ENCODE peak calls at places on chromosome 17, in six cellular contexts. F is transverse colon; Y is upper lobe of left lung; G is fibroblast of lung; W is adrenal gland; U is CD8-positive, alpha-beta memory T cell. Z is an unnamed sample.
A peak's percentile ranks its signal among the peaks of the same experiment; 100 is the strongest.

GRCh38 chr17:72978593-72979218 is 113.8 kb downstream of the SLC39A11 start:
- DNase-seq in F (no peak), Y (no peak), G (no peak), W (no peak), U (no peak), Z (no peak)

GRCh38 chr17:9937164-9937835 is 32.2 kb upstream of the RCVRN start:
- DNase-seq in F (peak; percentile 16), Y (no peak), G (peak; percentile 83), W (no peak), U (no peak), Z (no peak)

GRCh38 chr17:47414612-47415011 is 90.9 kb downstream of the EFCAB13 start:
- DNase-seq in F (no peak), Y (no peak), G (no peak), W (no peak), U (no peak), Z (no peak)

GRCh38 chr17:36703860-36704266 is 102.5 kb downstream of the MRM1 start:
- DNase-seq in F (peak; percentile 32), Y (no peak), G (peak; percentile 22), W (peak; percentile 51), U (peak; percentile 23), Z (no peak)

GRCh38 chr17:49361129-49361901 is 735 bp downstream of the ZNF652 start:
- DNase-seq in F (peak; percentile 74), Y (peak; percentile 66), G (no peak), W (peak; percentile 56), U (peak; percentile 90), Z (peak; percentile 69)

GRCh38 chr17:29722411-29723198 is 99.9 kb upstream of the CORO6 start:
- DNase-seq in F (peak; percentile 46), Y (peak; percentile 65), G (peak; percentile 94), W (peak; percentile 39), U (peak; percentile 53), Z (peak; percentile 53)

GRCh38 chr17:5584383-5584951 is at the start of gene NLRP1:
- DNase-seq in F (peak; percentile 89), Y (peak; percentile 92), G (peak; percentile 95), W (peak; percentile 77), U (peak; percentile 92), Z (peak; percentile 74)

GRCh38 chr17:81500026-81500425 is 12.6 kb downstream of the ACTG1 start:
- DNase-seq in F (no peak), Y (no peak), G (no peak), W (no peak), U (no peak), Z (no peak)

GRCh38 chr17:42843358-42843934 is 934 bp upstream of the AOC2 start:
- DNase-seq in F (no peak), Y (no peak), G (peak; percentile 81), W (peak; percentile 47), U (no peak), Z (peak; percentile 79)

GRCh38 chr17:20291076-20291475 is 176.3 kb downstream of the LGALS9B start:
- DNase-seq in F (no peak), Y (no peak), G (no peak), W (no peak), U (no peak), Z (no peak)

GRCh38 chr17:81317992-81318391 is 22.9 kb upstream of the SLC38A10 start:
- DNase-seq in F (no peak), Y (no peak), G (no peak), W (no peak), U (no peak), Z (no peak)

GRCh38 chr17:3318336-3318735 is 20.2 kb upstream of the OR3A1 start:
- DNase-seq in F (no peak), Y (no peak), G (no peak), W (no peak), U (no peak), Z (no peak)

GRCh38 chr17:69757794-69758430 is 317.1 kb upstream of the KCNJ16 start:
- DNase-seq in F (no peak), Y (no peak), G (peak; percentile 97), W (no peak), U (no peak), Z (no peak)
- H3K27ac ChIP-seq in F (no peak overlapping the region), Y (no peak overlapping the region), G (no peak overlapping the region), W (no peak overlapping the region), U (no peak overlapping the region), Z (no peak overlapping the region)

GRCh38 chr17:75758131-75758905 is 6.7 kb downstream of the GALK1 start:
- DNase-seq in F (no peak), Y (no peak), G (no peak), W (no peak), U (no peak), Z (peak; percentile 27)

GRCh38 chr17:75757086-75757681 is 7.8 kb downstream of the GALK1 start:
- DNase-seq in F (no peak), Y (no peak), G (no peak), W (no peak), U (no peak), Z (no peak)

GRCh38 chr17:75756451-75757085 is 8.4 kb downstream of the GALK1 start:
- DNase-seq in F (no peak), Y (no peak), G (no peak), W (no peak), U (no peak), Z (no peak)

GRCh38 chr17:75762513-75763268 is 2.3 kb downstream of the GALK1 start:
- DNase-seq in F (no peak), Y (no peak), G (no peak), W (no peak), U (no peak), Z (no peak)

DNA sequence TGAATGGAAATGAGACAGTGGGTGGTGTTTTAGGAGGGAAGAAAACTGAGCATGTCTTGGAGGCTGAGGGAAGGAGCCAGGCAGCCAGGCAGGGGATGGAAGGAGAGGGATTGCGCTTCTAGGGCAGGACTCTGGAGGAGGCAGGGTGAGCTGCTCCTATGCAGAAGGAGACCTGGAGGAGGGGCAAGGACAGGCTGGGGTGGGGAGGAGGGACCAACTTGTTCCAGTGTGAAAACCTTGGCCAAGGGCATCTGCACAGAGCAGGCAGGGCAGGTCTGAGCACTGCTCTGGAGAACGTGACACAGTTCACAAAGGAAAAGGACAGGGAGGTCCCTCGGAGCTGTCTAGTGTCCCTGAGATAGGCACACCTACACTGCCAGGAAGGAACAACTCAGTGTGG is 5.5 kb downstream of the GALK1 start:
- DNase-seq in F (no peak), Y (no peak), G (no peak), W (no peak), U (no peak), Z (no peak)
- H3K4me1 ChIP-seq in F (peaks cover 9% of the 10 kb centered on the region), Y (peaks cover 24% of the 10 kb centered on the region), G (peaks cover 6% of the 10 kb centered on the region), W (no peaks in the 10 kb centered on the region), U (peaks cover 14% of the 10 kb centered on the region), Z (peaks cover 3% of the 10 kb centered on the region)

GRCh38 chr17:4502466-4503154 is 3.9 kb downstream of the SPNS2 start:
- DNase-seq in F (no peak), Y (no peak), G (no peak), W (no peak), U (no peak), Z (no peak)
- H3K27ac ChIP-seq in F (no peak overlapping the region), Y (no peak overlapping the region), G (no peak overlapping the region), W (no peak overlapping the region), U (no peak overlapping the region), Z (no peak overlapping the region)

GRCh38 chr17:17051791-17052461 is 9.7 kb downstream of the MPRIP start:
- DNase-seq in F (peak; percentile 57), Y (peak; percentile 21), G (no peak), W (peak; percentile 49), U (no peak), Z (peak; percentile 72)

GRCh38 chr17:17053446-17054379 is 11.5 kb downstream of the MPRIP start:
- DNase-seq in F (no peak), Y (peak; percentile 11), G (no peak), W (peak; percentile 13), U (no peak), Z (no peak)

GRCh38 chr17:17054636-17055035 is 12.4 kb downstream of the MPRIP start:
- DNase-seq in F (no peak), Y (peak; percentile 4), G (no peak), W (no peak), U (no peak), Z (no peak)

GRCh38 chr17:17051380-17051779 is 9.1 kb downstream of the MPRIP start:
- DNase-seq in F (no peak), Y (peak; percentile 4), G (no peak), W (peak; percentile 17), U (no peak), Z (no peak)

GRCh38 chr17:17052462-17053221 is 10.4 kb downstream of the MPRIP start:
- DNase-seq in F (no peak), Y (peak; percentile 32), G (no peak), W (peak; percentile 19), U (no peak), Z (peak; percentile 88)
- H3K4me1 ChIP-seq in F (peaks cover 30% of the 10 kb centered on the region), Y (peaks cover 87% of the 10 kb centered on the region), G (peaks cover 37% of the 10 kb centered on the region), W (peaks cover 38% of the 10 kb centered on the region), U (peaks cover 26% of the 10 kb centered on the region), Z (peaks cover 23% of the 10 kb centered on the region)

GRCh38 chr17:82709676-82710498 is 6.6 kb upstream of the FN3KRP start:
- DNase-seq in F (no peak), Y (no peak), G (no peak), W (no peak), U (no peak), Z (no peak)
- H3K27ac ChIP-seq in F (no peak overlapping the region), Y (no peak overlapping the region), G (no peak overlapping the region), W (no peak overlapping the region), U (no peak overlapping the region), Z (no peak overlapping the region)

Z was measured in small intestine.